ENCODE peak calls at places on chromosomes 4 and X, in ten cellular contexts. One of them, this sample, is unnamed.

GRCh38 chr4:188701952-188702351 is 562.7 kb downstream of the TRIML1 start:
- DNase-seq in fibroblast of lung: no peak
- DNase-seq in astrocyte: no peak
- DNase-seq in right atrium auricular region: no peak
- DNase-seq in HepG2: no peak
- DNase-seq in fibroblast of mammary gland: no peak
- DNase-seq in gastrocnemius medialis: no peak
- DNase-seq in CD4-positive, CD25-positive, alpha-beta regulatory T cell: no peak
- DNase-seq in hepatocyte: no peak
- DNase-seq in CD8-positive, alpha-beta T cell: no peak
- DNase-seq in this sample: no peak

GRCh38 chr4:8297141-8297601 is 27.6 kb downstream of the HTRA3 start:
- DNase-seq in fibroblast of lung: no peak
- DNase-seq in astrocyte: no peak
- DNase-seq in right atrium auricular region: no peak
- DNase-seq in HepG2: no peak
- DNase-seq in fibroblast of mammary gland: no peak
- DNase-seq in gastrocnemius medialis: peak
- DNase-seq in CD4-positive, CD25-positive, alpha-beta regulatory T cell: no peak
- DNase-seq in hepatocyte: no peak
- DNase-seq in CD8-positive, alpha-beta T cell: no peak
- DNase-seq in this sample: no peak

GRCh38 chrX:136207546-136207945 is 43.7 kb downstream of the MAP7D3 start:
- DNase-seq in fibroblast of lung: no peak
- DNase-seq in astrocyte: no peak
- DNase-seq in right atrium auricular region: no peak
- DNase-seq in HepG2: no peak
- DNase-seq in fibroblast of mammary gland: no peak
- DNase-seq in gastrocnemius medialis: no peak
- DNase-seq in CD4-positive, CD25-positive, alpha-beta regulatory T cell: no peak
- DNase-seq in hepatocyte: no peak
- DNase-seq in CD8-positive, alpha-beta T cell: no peak
- DNase-seq in this sample: no peak

GRCh38 chr4:153684182-153685073 is at the start of gene TLR2:
- DNase-seq in fibroblast of lung: no peak
- DNase-seq in astrocyte: no peak
- DNase-seq in right atrium auricular region: peak
- DNase-seq in HepG2: no peak
- DNase-seq in fibroblast of mammary gland: peak
- DNase-seq in gastrocnemius medialis: peak
- DNase-seq in CD4-positive, CD25-positive, alpha-beta regulatory T cell: peak
- DNase-seq in hepatocyte: peak
- DNase-seq in CD8-positive, alpha-beta T cell: peak
- DNase-seq in this sample: peak

GRCh38 chr4:141900841-141901240 is 264.5 kb downstream of the IL15 start:
- DNase-seq in fibroblast of lung: no peak
- DNase-seq in astrocyte: no peak
- DNase-seq in right atrium auricular region: no peak
- DNase-seq in HepG2: no peak
- DNase-seq in fibroblast of mammary gland: no peak
- DNase-seq in gastrocnemius medialis: no peak
- DNase-seq in CD4-positive, CD25-positive, alpha-beta regulatory T cell: no peak
- DNase-seq in hepatocyte: no peak
- DNase-seq in CD8-positive, alpha-beta T cell: no peak
- DNase-seq in this sample: no peak

GRCh38 chr4:27638163-27638915 is 777.7 kb downstream of the STIM2 start:
- DNase-seq in fibroblast of lung: no peak
- DNase-seq in astrocyte: no peak
- DNase-seq in right atrium auricular region: no peak
- DNase-seq in HepG2: no peak
- DNase-seq in fibroblast of mammary gland: peak
- DNase-seq in gastrocnemius medialis: no peak
- DNase-seq in CD4-positive, CD25-positive, alpha-beta regulatory T cell: no peak
- DNase-seq in hepatocyte: no peak
- DNase-seq in CD8-positive, alpha-beta T cell: no peak
- DNase-seq in this sample: no peak

GRCh38 chrX:13077168-13077567 is 32.7 kb upstream of the FAM9C start:
- DNase-seq in fibroblast of lung: no peak
- DNase-seq in astrocyte: no peak
- DNase-seq in right atrium auricular region: no peak
- DNase-seq in HepG2: no peak
- DNase-seq in fibroblast of mammary gland: peak
- DNase-seq in gastrocnemius medialis: no peak
- DNase-seq in CD4-positive, CD25-positive, alpha-beta regulatory T cell: no peak
- DNase-seq in hepatocyte: no peak
- DNase-seq in CD8-positive, alpha-beta T cell: no peak
- DNase-seq in this sample: no peak

GRCh38 chr4:52172166-52172565 is 121.1 kb downstream of the SPATA18 start:
- DNase-seq in fibroblast of lung: peak
- DNase-seq in astrocyte: no peak
- DNase-seq in right atrium auricular region: no peak
- DNase-seq in HepG2: no peak
- DNase-seq in fibroblast of mammary gland: peak
- DNase-seq in gastrocnemius medialis: no peak
- DNase-seq in CD4-positive, CD25-positive, alpha-beta regulatory T cell: no peak
- DNase-seq in hepatocyte: peak
- DNase-seq in CD8-positive, alpha-beta T cell: no peak
- DNase-seq in this sample: no peak

GRCh38 chrX:129655547-129656248 is 942 bp upstream of the APLN start:
- DNase-seq in fibroblast of lung: no peak
- DNase-seq in astrocyte: no peak
- DNase-seq in right atrium auricular region: peak
- DNase-seq in HepG2: no peak
- DNase-seq in fibroblast of mammary gland: no peak
- DNase-seq in gastrocnemius medialis: no peak
- DNase-seq in CD4-positive, CD25-positive, alpha-beta regulatory T cell: peak
- DNase-seq in hepatocyte: no peak
- DNase-seq in CD8-positive, alpha-beta T cell: no peak
- DNase-seq in this sample: no peak

GRCh38 chrX:129653985-129654651 is 638 bp downstream of the APLN start:
- DNase-seq in fibroblast of lung: no peak
- DNase-seq in astrocyte: no peak
- DNase-seq in right atrium auricular region: peak
- DNase-seq in HepG2: no peak
- DNase-seq in fibroblast of mammary gland: no peak
- DNase-seq in gastrocnemius medialis: no peak
- DNase-seq in CD4-positive, CD25-positive, alpha-beta regulatory T cell: no peak
- DNase-seq in hepatocyte: peak
- DNase-seq in CD8-positive, alpha-beta T cell: no peak
- DNase-seq in this sample: no peak

GRCh38 chrX:129653181-129653984 is 1.4 kb downstream of the APLN start:
- DNase-seq in fibroblast of lung: no peak
- DNase-seq in astrocyte: no peak
- DNase-seq in right atrium auricular region: peak
- DNase-seq in HepG2: no peak
- DNase-seq in fibroblast of mammary gland: no peak
- DNase-seq in gastrocnemius medialis: peak
- DNase-seq in CD4-positive, CD25-positive, alpha-beta regulatory T cell: no peak
- DNase-seq in hepatocyte: no peak
- DNase-seq in CD8-positive, alpha-beta T cell: no peak
- DNase-seq in this sample: no peak

GRCh38 chrX:129652565-129653169 is 2.1 kb downstream of the APLN start:
- DNase-seq in fibroblast of lung: no peak
- DNase-seq in astrocyte: no peak
- DNase-seq in right atrium auricular region: peak
- DNase-seq in HepG2: no peak
- DNase-seq in fibroblast of mammary gland: no peak
- DNase-seq in gastrocnemius medialis: no peak
- DNase-seq in CD4-positive, CD25-positive, alpha-beta regulatory T cell: no peak
- DNase-seq in hepatocyte: no peak
- DNase-seq in CD8-positive, alpha-beta T cell: no peak
- DNase-seq in this sample: no peak

DNA sequence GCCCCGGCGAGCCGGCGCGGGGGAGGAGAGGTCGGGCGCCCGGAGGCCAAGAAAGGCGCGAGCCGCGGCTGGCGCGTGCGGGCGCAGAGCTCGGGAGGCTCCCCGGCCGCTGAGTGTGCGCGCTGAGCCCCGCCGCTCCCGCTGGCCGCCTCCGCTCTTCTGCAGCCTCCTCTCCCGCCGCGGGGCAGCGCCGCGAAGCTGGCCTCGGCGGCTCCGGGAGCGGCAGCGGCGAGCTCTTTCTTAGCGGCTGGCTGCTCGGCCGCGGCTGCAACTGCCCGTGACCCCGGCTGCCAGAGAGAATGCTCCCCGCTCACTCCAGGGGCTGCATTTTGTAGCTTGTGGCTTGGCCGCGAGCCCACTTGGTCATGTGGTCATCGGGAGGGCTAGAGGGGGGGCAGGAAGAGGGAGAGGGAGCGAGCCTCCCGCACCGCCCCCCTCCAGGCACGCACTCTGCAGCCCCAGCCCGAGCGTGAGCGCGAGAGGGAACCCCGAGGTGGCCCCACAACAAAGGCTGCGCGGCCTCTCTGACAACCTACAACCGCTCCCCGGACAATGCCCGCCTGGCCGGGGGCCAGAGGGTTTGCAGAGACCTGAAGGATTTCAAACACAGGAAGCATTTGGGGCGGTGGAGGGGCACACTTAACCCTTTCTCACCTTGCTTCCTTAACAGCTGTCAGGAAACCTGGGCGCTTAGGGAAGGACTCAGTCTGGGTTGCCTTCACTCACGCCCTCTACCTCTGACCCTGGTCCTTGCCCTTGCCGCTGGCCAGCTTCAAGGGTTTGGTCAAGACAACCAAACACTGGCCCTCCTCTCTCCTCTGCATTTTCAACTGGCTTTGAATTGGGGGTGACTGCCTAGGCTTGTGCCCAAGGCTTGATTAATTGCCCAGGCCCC is at the start of gene APLN:
- DNase-seq in fibroblast of lung: peak
- DNase-seq in astrocyte: peak
- DNase-seq in right atrium auricular region: peak
- DNase-seq in HepG2: no peak
- DNase-seq in fibroblast of mammary gland: peak
- DNase-seq in gastrocnemius medialis: no peak
- DNase-seq in CD4-positive, CD25-positive, alpha-beta regulatory T cell: no peak
- DNase-seq in hepatocyte: peak
- DNase-seq in CD8-positive, alpha-beta T cell: no peak
- DNase-seq in this sample: no peak
- H3K4me3 ChIP-seq in fibroblast of lung: peak
- H3K4me3 ChIP-seq in astrocyte: peak
- H3K4me3 ChIP-seq in right atrium auricular region: peak
- H3K4me3 ChIP-seq in HepG2: peak
- H3K4me3 ChIP-seq in fibroblast of mammary gland: peak
- H3K4me3 ChIP-seq in gastrocnemius medialis: peak
- H3K4me3 ChIP-seq in CD4-positive, CD25-positive, alpha-beta regulatory T cell: no peak
- H3K4me3 ChIP-seq in hepatocyte: no peak
- H3K4me3 ChIP-seq in CD8-positive, alpha-beta T cell: peak
- H3K4me3 ChIP-seq in this sample: peak

GRCh38 chr4:101307901-101308300 is 39.4 kb downstream of the PPP3CA start:
- DNase-seq in fibroblast of lung: peak
- DNase-seq in astrocyte: no peak
- DNase-seq in right atrium auricular region: no peak
- DNase-seq in HepG2: no peak
- DNase-seq in fibroblast of mammary gland: peak
- DNase-seq in gastrocnemius medialis: no peak
- DNase-seq in CD4-positive, CD25-positive, alpha-beta regulatory T cell: no peak
- DNase-seq in hepatocyte: no peak
- DNase-seq in CD8-positive, alpha-beta T cell: no peak
- DNase-seq in this sample: no peak

GRCh38 chr4:101306225-101306624 is 41.1 kb downstream of the PPP3CA start:
- DNase-seq in fibroblast of lung: no peak
- DNase-seq in astrocyte: peak
- DNase-seq in right atrium auricular region: no peak
- DNase-seq in HepG2: no peak
- DNase-seq in fibroblast of mammary gland: no peak
- DNase-seq in gastrocnemius medialis: no peak
- DNase-seq in CD4-positive, CD25-positive, alpha-beta regulatory T cell: no peak
- DNase-seq in hepatocyte: no peak
- DNase-seq in CD8-positive, alpha-beta T cell: no peak
- DNase-seq in this sample: no peak

GRCh38 chr4:101304916-101305315 is 42.4 kb downstream of the PPP3CA start:
- DNase-seq in fibroblast of lung: peak
- DNase-seq in astrocyte: peak
- DNase-seq in right atrium auricular region: no peak
- DNase-seq in HepG2: peak
- DNase-seq in fibroblast of mammary gland: no peak
- DNase-seq in gastrocnemius medialis: no peak
- DNase-seq in CD4-positive, CD25-positive, alpha-beta regulatory T cell: no peak
- DNase-seq in hepatocyte: no peak
- DNase-seq in CD8-positive, alpha-beta T cell: no peak
- DNase-seq in this sample: no peak

DNA sequence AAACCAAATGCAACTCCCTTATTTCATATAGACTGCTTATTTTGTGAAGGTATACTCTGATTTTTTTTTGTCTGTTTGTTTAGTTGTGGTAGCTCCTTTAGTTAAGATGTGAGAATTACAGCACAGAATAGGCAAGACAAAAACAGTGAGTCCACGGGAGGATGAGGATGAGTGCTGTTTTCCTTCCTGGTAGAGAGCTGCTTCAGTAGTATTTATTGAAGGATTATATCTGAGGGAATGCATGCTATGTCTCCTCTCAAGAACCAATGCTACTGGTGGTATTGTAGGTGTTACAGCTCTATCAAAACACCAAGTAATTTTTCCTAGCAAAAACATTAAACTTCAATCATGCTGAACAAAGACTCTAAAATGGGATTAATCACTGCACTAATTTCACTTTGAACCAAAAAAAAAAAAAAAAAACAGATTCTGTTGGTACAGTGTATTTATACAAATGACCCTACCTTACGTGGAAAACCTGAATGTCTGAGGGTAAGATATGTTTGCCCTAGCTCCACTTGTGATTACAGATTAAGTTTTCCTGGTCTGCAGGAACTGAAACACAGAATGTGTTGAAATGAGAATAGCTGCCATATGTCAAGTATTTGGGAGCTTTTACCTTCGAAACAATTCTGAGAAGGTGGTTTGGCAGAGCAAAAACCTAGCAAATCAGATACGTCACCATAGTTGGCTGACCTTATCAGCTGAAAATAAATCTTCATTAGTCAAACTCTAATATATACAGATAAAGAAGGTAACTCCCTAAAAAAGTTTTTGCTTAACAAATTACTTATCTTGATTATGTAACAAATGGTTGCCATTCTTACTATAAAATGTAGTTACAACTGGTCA is 40.3 kb downstream of the PPP3CA start:
- DNase-seq in fibroblast of lung: no peak
- DNase-seq in astrocyte: peak
- DNase-seq in right atrium auricular region: no peak
- DNase-seq in HepG2: no peak
- DNase-seq in fibroblast of mammary gland: no peak
- DNase-seq in gastrocnemius medialis: no peak
- DNase-seq in CD4-positive, CD25-positive, alpha-beta regulatory T cell: no peak
- DNase-seq in hepatocyte: no peak
- DNase-seq in CD8-positive, alpha-beta T cell: no peak
- DNase-seq in this sample: no peak
- H3K4me3 ChIP-seq in fibroblast of lung: no peak
- H3K4me3 ChIP-seq in astrocyte: no peak
- H3K4me3 ChIP-seq in right atrium auricular region: no peak
- H3K4me3 ChIP-seq in HepG2: no peak
- H3K4me3 ChIP-seq in fibroblast of mammary gland: no peak
- H3K4me3 ChIP-seq in gastrocnemius medialis: no peak
- H3K4me3 ChIP-seq in CD4-positive, CD25-positive, alpha-beta regulatory T cell: peak
- H3K4me3 ChIP-seq in hepatocyte: no peak
- H3K4me3 ChIP-seq in CD8-positive, alpha-beta T cell: no peak
- H3K4me3 ChIP-seq in this sample: peak

GRCh38 chrX:71536285-71536684 is 3.4 kb downstream of the OGT start:
- DNase-seq in fibroblast of lung: no peak
- DNase-seq in astrocyte: no peak
- DNase-seq in right atrium auricular region: no peak
- DNase-seq in HepG2: no peak
- DNase-seq in fibroblast of mammary gland: no peak
- DNase-seq in gastrocnemius medialis: no peak
- DNase-seq in CD4-positive, CD25-positive, alpha-beta regulatory T cell: no peak
- DNase-seq in hepatocyte: no peak
- DNase-seq in CD8-positive, alpha-beta T cell: no peak
- DNase-seq in this sample: no peak
- H3K4me3 ChIP-seq in fibroblast of lung: peak
- H3K4me3 ChIP-seq in astrocyte: peak
- H3K4me3 ChIP-seq in right atrium auricular region: peak
- H3K4me3 ChIP-seq in HepG2: peak
- H3K4me3 ChIP-seq in fibroblast of mammary gland: peak
- H3K4me3 ChIP-seq in gastrocnemius medialis: peak
- H3K4me3 ChIP-seq in CD4-positive, CD25-positive, alpha-beta regulatory T cell: peak
- H3K4me3 ChIP-seq in hepatocyte: peak
- H3K4me3 ChIP-seq in CD8-positive, alpha-beta T cell: peak
- H3K4me3 ChIP-seq in this sample: peak

GRCh38 chrX:124001581-124001980 is 40.1 kb downstream of the STAG2 start:
- DNase-seq in fibroblast of lung: no peak
- DNase-seq in astrocyte: no peak
- DNase-seq in right atrium auricular region: no peak
- DNase-seq in HepG2: peak
- DNase-seq in fibroblast of mammary gland: no peak
- DNase-seq in gastrocnemius medialis: no peak
- DNase-seq in CD4-positive, CD25-positive, alpha-beta regulatory T cell: no peak
- DNase-seq in hepatocyte: no peak
- DNase-seq in CD8-positive, alpha-beta T cell: no peak
- DNase-seq in this sample: no peak
- H3K4me3 ChIP-seq in fibroblast of lung: no peak
- H3K4me3 ChIP-seq in astrocyte: no peak
- H3K4me3 ChIP-seq in right atrium auricular region: no peak
- H3K4me3 ChIP-seq in HepG2: no peak
- H3K4me3 ChIP-seq in fibroblast of mammary gland: no peak
- H3K4me3 ChIP-seq in gastrocnemius medialis: no peak
- H3K4me3 ChIP-seq in CD4-positive, CD25-positive, alpha-beta regulatory T cell: no peak
- H3K4me3 ChIP-seq in hepatocyte: no peak
- H3K4me3 ChIP-seq in CD8-positive, alpha-beta T cell: no peak
- H3K4me3 ChIP-seq in this sample: no peak